ENCODE peak calls at places on chromosomes 7 and 10, in eight cellular contexts. F is T-helper 9 cell; H is renal cortical epithelial cell; K is Peyer's patch; R is WTC11; J is activated gamma-delta T cell treated with anti-CD3 and anti-CD28 coated beads, Interleukin-2, amount 50 U/mL, for 16 hours; Y is stimulated activated CD8-positive, alpha-beta memory T cell treated with anti-CD3 and anti-CD28 coated beads, Interleukin-15, amount 100 ng/mL, for 24 hours; O is GM23248. Z is an unnamed sample.

GRCh38 chr7:7554021-7554432 is 12.7 kb upstream of the MIOS start:
- DNase-seq in Y (no peak), J (no peak), O (peak; percentile 92), K (no peak), R (no peak), F (no peak), H (peak; percentile 97), Z (no peak)

GRCh38 chr7:12131122-12131521 is 80.0 kb upstream of the TMEM106B start:
- DNase-seq in J (no peak), F (no peak), O (no peak), K (no peak), Y (no peak), H (no peak), R (no peak), Z (no peak)

GRCh38 chr10:90587081-90587491 is 270.8 kb downstream of the HTR7 start:
- DNase-seq in J (no peak), O (no peak), Y (no peak), K (no peak), R (no peak), H (peak; percentile 46), F (no peak), Z (no peak)

GRCh38 chr10:88042162-88043100 is 179.0 kb downstream of the PTEN start:
- DNase-seq in R (peak; percentile 16), H (peak; percentile 56), F (no peak), O (peak; percentile 24), K (no peak), J (no peak), Y (no peak), Z (no peak)

GRCh38 chr10:86670876-86671275 is 2.6 kb downstream of the LDB3 start:
- DNase-seq in R (no peak), J (no peak), F (no peak), O (no peak), Y (no peak), K (no peak), H (no peak), Z (no peak)

GRCh38 chr10:78062296-78062695 is 28.6 kb downstream of the RPS24 start:
- DNase-seq in O (no peak), J (no peak), R (no peak), K (no peak), H (no peak), Y (no peak), F (no peak), Z (no peak)

GRCh38 chr10:103854687-103855423 is 521 bp downstream of the SH3PXD2A start:
- DNase-seq in H (no peak), F (no peak), J (no peak), R (peak; percentile 53), Y (no peak), O (peak; percentile 72), K (peak; percentile 69), Z (no peak)

GRCh38 chr10:82282782-82283456 is 407.9 kb downstream of the NRG3 start:
- DNase-seq in J (no peak), F (no peak), K (no peak), H (no peak), Y (no peak), O (no peak), R (no peak), Z (no peak)

GRCh38 chr7:148862481-148862880 is 21.6 kb downstream of the EZH2 start:
- DNase-seq in H (no peak), Y (no peak), F (no peak), J (no peak), R (no peak), O (peak; percentile 35), K (no peak), Z (no peak)

GRCh38 chr7:35550831-35551230 is 144.1 kb downstream of the HERPUD2 start:
- DNase-seq in O (no peak), K (no peak), H (no peak), F (no peak), Y (no peak), J (no peak), R (no peak), Z (no peak)

GRCh38 chr7:2939193-2939885 is 95.2 kb upstream of the GNA12 start:
- DNase-seq in J (no peak), R (peak; percentile 16), H (peak; percentile 21), O (peak; percentile 20), Y (no peak), K (peak; percentile 19), F (no peak), Z (no peak)

GRCh38 chr7:48246073-48246472 is 74.8 kb downstream of the ABCA13 start:
- DNase-seq in Y (no peak), K (no peak), O (no peak), R (no peak), J (no peak), F (no peak), H (no peak), Z (no peak)

GRCh38 chr7:79598351-79598750 is 144.9 kb upstream of the MAGI2 start:
- DNase-seq in Y (no peak), O (no peak), J (no peak), F (no peak), R (no peak), H (peak; percentile 13), K (no peak), Z (no peak)

GRCh38 chr7:135678612-135679575 is 16.6 kb downstream of the STMP1 start:
- DNase-seq in K (no peak), O (peak; percentile 80), J (no peak), F (no peak), R (no peak), H (peak; percentile 90), Y (no peak), Z (no peak)

GRCh38 chr7:112420236-112420945 is 29.9 kb upstream of the IFRD1 start:
- DNase-seq in J (no peak), O (peak; percentile 54), K (no peak), F (no peak), Y (no peak), H (peak; percentile 66), R (no peak), Z (no peak)

GRCh38 chr7:110356438-110356837 is 734.5 kb upstream of the LRRN3 start:
- DNase-seq in H (no peak), R (peak; percentile 13), J (no peak), Y (no peak), K (no peak), F (no peak), O (no peak), Z (no peak)

GRCh38 chr7:19674266-19674960 is 34.4 kb downstream of the POLR1F start:
- DNase-seq in R (no peak), Y (no peak), K (no peak), J (no peak), O (peak; percentile 38), H (no peak), F (no peak), Z (no peak)

GRCh38 chr7:120259382-120259781 is 13.6 kb upstream of the KCND2 start:
- DNase-seq in Y (no peak), R (no peak), O (peak; percentile 53), H (no peak), K (no peak), J (no peak), F (no peak), Z (no peak)

GRCh38 chr7:44678468-44679179 is 70.0 kb upstream of the ZMIZ2 start:
- DNase-seq in K (no peak), R (no peak), H (peak; percentile 57), Y (no peak), J (no peak), O (peak; percentile 90), F (no peak), Z (no peak)

GRCh38 chr7:38463277-38464224 is 167.6 kb downstream of the AMPH start:
- DNase-seq in J (peak; percentile 67), H (no peak), O (peak; percentile 66), Y (peak; percentile 50), F (peak; percentile 53), R (no peak), K (peak; percentile 56), Z (no peak)

GRCh38 chr7:136009488-136010079 is 32.4 kb upstream of the MTPN start:
- DNase-seq in F (no peak), H (peak; percentile 54), R (no peak), Y (no peak), J (no peak), K (no peak), O (peak; percentile 74), Z (peak; percentile 2)

Z was measured in NCI-H1048.